ENCODE peak calls at places on chromosomes 4 and X, in four cellular contexts. T, W, Z and X are unnamed samples. For H3K4me1, the result is how much of the 10 kb centered on the place peaks cover.

GRCh38 chr4:3851211-3851610 is 85.0 kb downstream of the ADRA2C start:
- DNase-seq in T (no peak), W (no peak), Z (no peak), X (no peak)

GRCh38 chrX:110341189-110342035 is 17.2 kb upstream of the RTL9 start:
- DNase-seq in T (no peak), Z (peak), W (no peak), X (no peak)

GRCh38 chr4:7554885-7555284 is 120.2 kb upstream of the PSAPL1 start:
- DNase-seq in W (no peak), Z (no peak), T (no peak), X (no peak)

GRCh38 chr4:39609454-39609911 is 29.2 kb downstream of the SMIM14 start:
- DNase-seq in T (no peak), Z (no peak), W (no peak), X (no peak)

GRCh38 chrX:103254921-103255455 is at the start of gene TCEAL8:
- DNase-seq in T (peak), Z (peak), W (peak), X (peak)

GRCh38 chr4:151649461-151649860 is 111.3 kb downstream of the GATB start:
- DNase-seq in Z (no peak), W (no peak), T (no peak), X (no peak)

GRCh38 chrX:150162141-150162540 is 201.0 kb upstream of the MAMLD1 start:
- DNase-seq in W (no peak), T (no peak), Z (peak), X (no peak)

GRCh38 chr4:74284074-74284473 is 24.2 kb upstream of the EPGN start:
- DNase-seq in T (no peak), W (no peak), Z (peak), X (no peak)

GRCh38 chr4:100493756-100494155 is 24.1 kb downstream of the EMCN start:
- DNase-seq in T (no peak), W (no peak), Z (no peak), X (no peak)

GRCh38 chr4:146261046-146261445 is 46.7 kb downstream of the REELD1 start:
- DNase-seq in Z (no peak), T (no peak), W (no peak), X (no peak)

GRCh38 chr4:180665994-180666818 is 1577.0 kb upstream of the TENM3 start:
- DNase-seq in T (no peak), Z (peak), W (no peak), X (no peak)

GRCh38 chrX:19303216-19303880 is 40.4 kb upstream of the PDHA1 start:
- DNase-seq in T (no peak), Z (no peak), W (no peak), X (no peak)

GRCh38 chr4:142474398-142475087 is 371.6 kb downstream of the INPP4B start:
- DNase-seq in W (no peak), T (peak), Z (peak), X (no peak)

GRCh38 chr4:140818433-140818832 is 62.2 kb upstream of the TBC1D9 start:
- DNase-seq in Z (no peak), T (no peak), W (no peak), X (no peak)

GRCh38 chr4:77235289-77235854 is 78.4 kb downstream of the CCNG2 start:
- DNase-seq in T (no peak), Z (no peak), W (no peak), X (no peak)

GRCh38 chrX:129704491-129704890 is 34.3 kb upstream of the XPNPEP2 start:
- DNase-seq in Z (no peak), W (no peak), T (no peak), X (no peak)
- TF ChIP-seq POLR2A in Z (no peak), W (no peak), T (no peak), X (no peak)

DNA sequence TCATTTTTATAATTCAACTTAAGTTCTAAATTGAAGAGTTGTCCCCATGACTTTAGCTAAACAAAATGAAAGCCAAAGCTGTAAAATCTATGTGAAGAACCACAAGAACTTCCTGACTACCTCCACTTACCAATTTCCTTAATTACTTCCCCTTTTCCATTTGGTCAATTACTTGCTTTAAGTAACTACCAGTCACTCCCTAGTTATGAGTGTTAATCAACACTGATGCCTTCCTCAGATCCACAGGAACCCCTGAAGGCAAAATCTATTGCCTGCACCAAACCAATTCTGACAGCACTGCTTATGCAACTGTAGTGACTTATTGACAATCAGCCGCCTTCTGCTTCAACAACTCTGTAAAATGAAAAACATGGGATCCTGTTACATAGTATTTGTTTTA is 10.5 kb downstream of the RBMX start:
- DNase-seq in T (no peak), Z (no peak), W (no peak), X (no peak)
- H3K4me1 ChIP-seq in T (under half), Z (under half), W (under half), X (under half)

GRCh38 chr4:12852338-12853307 is 631.5 kb downstream of the RAB28 start:
- DNase-seq in T (no peak), W (no peak), Z (peak), X (no peak)
- H3K4me3 ChIP-seq in T (no peak), W (no peak), Z (no peak), X (no peak)

GRCh38 chr4:73099143-73099542 is 29.6 kb upstream of the COX18 start:
- DNase-seq in T (no peak), W (no peak), Z (no peak), X (no peak)
- TF ChIP-seq POLR2A in T (no peak), W (no peak), Z (no peak), X (no peak)